ENCODE peak calls at places on chromosomes 3 and 15, in nine cellular contexts. Q is right atrium auricular region, I is Panc1, K is dorsolateral prefrontal cortex, R is heart right ventricle, W is left ventricle myocardium inferior, E is mammary epithelial cell, L is right cardiac atrium, A is neuronal stem cell. Z is an unnamed sample. For H3K27me3, the result is how much of the 10 kb centered on the place peaks cover.

GRCh38 chr3:133168025-133168401 is 129.8 kb downstream of the TMEM108 start:
- DNase-seq in Q (no peak), I (no peak), K (no peak), R (no peak), W (no peak), E (no peak), L (no peak), A (no peak), Z (no peak)

GRCh38 chr3:52704611-52705437 is 767 bp downstream of the GLT8D1 start:
- DNase-seq in Q (peak), I (no peak), K (no peak), R (no peak), W (no peak), E (peak), L (peak), A (no peak), Z (no peak)

GRCh38 chr3:180693656-180694055 is 14.4 kb upstream of the CCDC39 start:
- DNase-seq in Q (no peak), I (no peak), K (no peak), R (no peak), W (no peak), E (no peak), L (no peak), A (no peak), Z (no peak)

GRCh38 chr3:66037330-66037985 is 1.3 kb downstream of the MAGI1 start:
- DNase-seq in Q (peak), I (no peak), K (peak), R (peak), W (peak), E (peak), L (peak), A (no peak), Z (peak)

GRCh38 chr15:96262097-96262496 is 68.4 kb upstream of the NR2F2 start:
- DNase-seq in Q (no peak), I (no peak), K (no peak), R (no peak), W (no peak), E (no peak), L (no peak), A (no peak), Z (no peak)

GRCh38 chr3:54042259-54042823 is 80.0 kb upstream of the CACNA2D3 start:
- DNase-seq in Q (no peak), I (no peak), K (no peak), R (no peak), W (no peak), E (peak), L (peak), A (no peak), Z (no peak)

GRCh38 chr3:11034297-11035000 is 41.9 kb downstream of the SLC6A1 start:
- DNase-seq in Q (no peak), I (no peak), K (no peak), R (no peak), W (no peak), E (no peak), L (no peak), A (no peak), Z (no peak)

GRCh38 chr3:170997966-170998913 is 28.3 kb downstream of the SLC2A2 start:
- DNase-seq in Q (no peak), I (no peak), K (no peak), R (no peak), W (no peak), E (no peak), L (no peak), A (no peak), Z (no peak)

GRCh38 chr3:5769825-5770224 is 582.3 kb downstream of the EDEM1 start:
- DNase-seq in Q (no peak), I (no peak), K (no peak), R (no peak), W (no peak), E (no peak), L (no peak), A (no peak), Z (no peak)

GRCh38 chr15:75891895-75892294 is 11.8 kb upstream of the FBXO22 start:
- DNase-seq in Q (no peak), I (no peak), K (no peak), R (no peak), W (no peak), E (peak), L (no peak), A (no peak), Z (no peak)

GRCh38 chr15:98394546-98394945 is 253.8 kb upstream of the IGF1R start:
- DNase-seq in Q (no peak), I (no peak), K (no peak), R (no peak), W (no peak), E (no peak), L (no peak), A (no peak), Z (no peak)

GRCh38 chr3:25558106-25558505 is 106.6 kb downstream of the TOP2B start:
- DNase-seq in Q (no peak), I (no peak), K (no peak), R (peak), W (no peak), E (no peak), L (peak), A (no peak), Z (no peak)
- H3K27me3 ChIP-seq in Q (under half), I (under half), K (under half), R (under half), W (under half), E (under half), L (under half), A (under half), Z (under half)

DNA sequence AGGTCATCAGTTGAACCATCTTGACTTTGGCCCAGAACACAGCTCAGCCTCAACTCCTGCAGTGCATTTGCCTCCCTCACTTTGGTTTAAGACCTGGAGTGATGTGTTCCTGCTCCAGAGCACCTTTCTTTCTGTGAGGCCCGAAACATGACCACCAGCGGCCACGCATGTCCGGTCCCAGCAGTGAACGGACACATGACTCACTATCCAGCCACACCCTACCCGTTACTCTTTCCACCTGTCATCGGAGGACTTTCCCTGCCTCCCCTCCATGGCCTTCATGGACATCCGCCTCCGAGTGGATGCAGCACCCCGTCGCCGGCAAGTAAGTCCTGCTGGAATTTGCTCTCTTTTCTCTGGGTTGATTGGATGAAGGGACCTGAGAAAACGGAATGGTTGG is 253.8 kb upstream of the RARB start:
- DNase-seq in Q (no peak), I (no peak), K (no peak), R (no peak), W (no peak), E (no peak), L (no peak), A (no peak), Z (no peak)
- H3K27me3 ChIP-seq in Q (under half), I (under half), K (under half), R (under half), W (under half), E (under half), L (under half), A (under half), Z (under half)

DNA sequence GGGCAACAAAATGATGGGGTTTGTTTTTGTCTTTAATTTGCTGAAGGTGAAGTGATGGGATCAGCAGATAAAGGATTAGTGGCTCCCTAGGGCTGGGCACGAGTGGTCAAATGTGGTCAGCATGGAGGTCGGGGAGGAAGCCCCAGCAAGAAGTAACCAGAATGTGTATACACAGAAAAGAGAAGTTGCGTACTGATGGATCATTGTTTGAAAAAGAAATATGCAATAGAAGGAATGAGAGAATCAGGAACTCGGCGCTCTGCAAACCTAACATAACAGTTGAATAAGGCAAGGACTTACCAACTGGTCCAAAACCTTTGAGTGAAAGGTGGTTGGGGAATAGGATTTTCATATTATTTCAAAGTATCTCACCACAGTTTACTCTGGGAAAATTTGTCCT is 1.5 kb downstream of the TMOD2 start:
- DNase-seq in Q (no peak), I (no peak), K (no peak), R (no peak), W (no peak), E (no peak), L (no peak), A (no peak), Z (no peak)
- H3K27me3 ChIP-seq in Q (under half), I (under half), K (under half), R (under half), W (under half), E (under half), L (under half), A (half or more), Z (under half)

GRCh38 chr15:52787549-52788098 is 2.5 kb downstream of the ONECUT1 start:
- DNase-seq in Q (no peak), I (no peak), K (no peak), R (no peak), W (no peak), E (no peak), L (no peak), A (no peak), Z (no peak)
- H3K27me3 ChIP-seq in Q (half or more), I (under half), K (half or more), R (half or more), W (half or more), E (half or more), L (under half), A (half or more), Z (half or more)

DNA sequence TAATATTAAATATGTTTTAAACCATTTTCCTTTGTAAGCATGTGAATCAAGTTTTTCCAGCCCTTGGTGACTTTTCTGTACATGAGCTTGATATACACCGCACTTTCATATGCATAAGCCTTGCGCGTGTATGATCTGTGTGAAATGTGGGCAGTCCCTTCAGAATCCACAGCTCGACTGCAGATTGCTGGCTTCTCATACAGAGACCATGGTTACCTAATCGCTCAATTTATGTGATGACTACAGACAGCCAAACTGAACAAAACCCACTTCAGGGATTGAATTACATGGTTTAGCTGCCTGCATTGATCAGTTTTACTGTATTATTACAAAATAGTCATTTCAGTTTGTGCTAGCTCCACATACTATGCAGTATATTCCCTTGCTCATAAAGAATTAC is 212.3 kb upstream of the NECTIN3 start:
- DNase-seq in Q (no peak), I (no peak), K (no peak), R (no peak), W (no peak), E (no peak), L (no peak), A (no peak), Z (peak)
- H3K27me3 ChIP-seq in Q (under half), I (under half), K (under half), R (under half), W (under half), E (under half), L (under half), A (under half), Z (under half)

Z was measured in BE2C.